ENCODE peak calls at places on chromosomes 6 and 20, in six cellular contexts. J is ovary; S is activated CD4-positive, alpha-beta memory T cell treated with anti-CD3 and anti-CD28 coated beads, Interleukin-2, amount 10 ng/mL, durations not matched to agents 7 days and 5 days; W is activated T-helper 1 cell treated with Interleukin-2 at 50 U/mL for 16 hours; I is cardiac septum; Y is ascending aorta. X is an unnamed sample.

GRCh38 chr20:8007490-8007889 is 12.1 kb downstream of the TMX4 start:
- DNase-seq in J (no peak), W (no peak), I (no peak), S (no peak), Y (no peak), X (no peak)

GRCh38 chr20:6044102-6044501 is 9.8 kb downstream of the LRRN4 start:
- DNase-seq in J (no peak), Y (no peak), W (no peak), S (no peak), I (no peak), X (no peak)

GRCh38 chr6:157879034-157879872 is 56.2 kb downstream of the SNX9 start:
- DNase-seq in S (no peak), J (no peak), W (no peak), Y (no peak), I (no peak), X (no peak)

GRCh38 chr20:17589161-17589834 is 19.4 kb downstream of the DSTN start:
- DNase-seq in I (no peak), J (no peak), S (no peak), W (no peak), Y (no peak), X (no peak)

GRCh38 chr6:53793318-53793975 is 1.4 kb upstream of the LRRC1 start:
- DNase-seq in I (peak; percentile 79), J (peak; percentile 37), W (no peak), Y (peak; percentile 69), S (peak; percentile 44), X (peak; percentile 12)

GRCh38 chr20:57968111-57968510 is 258.3 kb upstream of the PMEPA1 start:
- DNase-seq in Y (no peak), W (no peak), J (no peak), S (no peak), I (no peak), X (no peak)

GRCh38 chr6:105136433-105137350 is 43.1 kb downstream of the POPDC3 start:
- DNase-seq in I (peak; percentile 81), W (no peak), J (peak; percentile 51), S (peak; percentile 23), Y (peak; percentile 69), X (peak; percentile 90)

GRCh38 chr6:22025468-22026159 is 271.2 kb downstream of the PRL start:
- DNase-seq in J (peak; percentile 39), Y (no peak), I (no peak), S (no peak), W (no peak), X (peak; percentile 21)

GRCh38 chr6:137282253-137282652 is 63.1 kb upstream of the IFNGR1 start:
- DNase-seq in J (no peak), Y (no peak), I (no peak), S (no peak), W (no peak), X (no peak)

GRCh38 chr20:47411161-47411560 is 54.7 kb upstream of the ZMYND8 start:
- DNase-seq in W (no peak), S (no peak), Y (no peak), J (no peak), I (no peak), X (peak; percentile 18)

GRCh38 chr20:48098866-48099265 is 313.6 kb upstream of the SULF2 start:
- DNase-seq in J (no peak), Y (no peak), S (no peak), W (no peak), I (no peak), X (no peak)

GRCh38 chr20:59028812-59029211 is 3.3 kb downstream of the ATP5F1E start:
- DNase-seq in I (no peak), J (no peak), W (no peak), S (no peak), Y (no peak), X (no peak)

GRCh38 chr20:58698741-58699141 is 6.1 kb downstream of the NPEPL1 start:
- DNase-seq in S (no peak), Y (no peak), J (peak; percentile 15), W (no peak), I (peak; percentile 41), X (no peak)

GRCh38 chr6:43719511-43719910 is 31.9 kb upstream of the MRPS18A start:
- DNase-seq in J (no peak), I (peak; percentile 69), S (no peak), W (no peak), Y (no peak), X (no peak)

GRCh38 chr6:34273242-34273805 is 24.5 kb upstream of the SMIM29 start:
- DNase-seq in J (no peak), Y (peak; percentile 67), W (no peak), I (peak; percentile 84), S (no peak), X (no peak)

GRCh38 chr20:16761305-16761829 is 13.2 kb downstream of the OTOR start:
- DNase-seq in S (peak; percentile 57), J (peak; percentile 33), W (peak; percentile 1), Y (no peak), I (no peak), X (peak; percentile 77)

GRCh38 chr20:34222208-34222607 is 19.0 kb upstream of the ASIP start:
- DNase-seq in W (no peak), I (no peak), Y (no peak), S (no peak), J (no peak), X (peak; percentile 67)

GRCh38 chr20:36544134-36545018 is 3.1 kb downstream of the MYL9 start:
- DNase-seq in S (no peak), W (no peak), I (no peak), J (no peak), Y (peak; percentile 87), X (peak; percentile 91)

GRCh38 chr20:60055740-60056139 is 97.5 kb downstream of the CDH26 start:
- DNase-seq in I (peak; percentile 93), S (peak; percentile 81), Y (peak; percentile 77), W (peak; percentile 19), J (no peak), X (no peak)

GRCh38 chr6:90241229-90241873 is 55.3 kb downstream of the BACH2 start:
- DNase-seq in Y (no peak), W (no peak), I (no peak), S (no peak), J (no peak), X (peak; percentile 41)

GRCh38 chr6:2632368-2632767 is 118.4 kb downstream of the MYLK4 start:
- DNase-seq in I (no peak), W (no peak), S (no peak), Y (peak; percentile 90), J (no peak), X (peak; percentile 94)

GRCh38 chr6:133802861-133803260 is 86.1 kb upstream of the TCF21 start:
- DNase-seq in W (no peak), J (no peak), S (no peak), Y (no peak), I (no peak), X (peak; percentile 35)

GRCh38 chr6:25627001-25627400 is 25.0 kb upstream of the SCGN start:
- DNase-seq in I (no peak), W (no peak), J (no peak), Y (no peak), S (no peak), X (no peak)

GRCh38 chr20:54397292-54398155 is 77.9 kb upstream of the DOK5 start:
- DNase-seq in S (no peak), W (no peak), Y (no peak), I (no peak), J (no peak), X (peak; percentile 71)

GRCh38 chr20:63963784-63964301 is 5.9 kb downstream of the ZNF512B start:
- DNase-seq in I (no peak), S (no peak), W (no peak), Y (no peak), J (no peak), X (no peak)

GRCh38 chr6:104995989-104996617 is 39.2 kb downstream of the LIN28B start:
- DNase-seq in Y (no peak), S (no peak), W (no peak), I (no peak), J (no peak), X (peak; percentile 54)

GRCh38 chr6:144106206-144106605 is 10.8 kb upstream of the SF3B5 start:
- DNase-seq in Y (no peak), W (no peak), S (no peak), J (no peak), I (no peak), X (no peak)

GRCh38 chr6:42452171-42453026 is 673 bp upstream of the TRERF1 start:
- DNase-seq in Y (peak; percentile 76), J (peak; percentile 73), I (peak; percentile 90), W (peak; percentile 32), S (peak; percentile 56), X (peak; percentile 74)

GRCh38 chr6:161407581-161407980 is 133.7 kb upstream of the AGPAT4 start:
- DNase-seq in I (no peak), W (no peak), J (no peak), Y (no peak), S (no peak), X (peak; percentile 43)

GRCh38 chr6:84052204-84052882 is 18.8 kb downstream of the MRAP2 start:
- DNase-seq in J (peak; percentile 73), Y (peak; percentile 85), W (no peak), S (no peak), I (peak; percentile 82), X (peak; percentile 92)

GRCh38 chr6:33994198-33995045 is 151.5 kb downstream of the GRM4 start:
- DNase-seq in S (no peak), J (no peak), I (peak; percentile 6), Y (peak; percentile 13), W (no peak), X (no peak)

X was measured in myocyte.